ENCODE peak calls at places on chromosome X, in five cellular contexts. One of them, this sample, is unnamed.

GRCh38 chrX:40908026-40908425 is 172.7 kb upstream of the MED14 start:
- DNase-seq in CD8-positive, alpha-beta T cell: no peak
- DNase-seq in CD4-positive, alpha-beta T cell: no peak
- DNase-seq in astrocyte: peak
- DNase-seq in H9: no peak
- DNase-seq in this sample: no peak

GRCh38 chrX:40262641-40263560 is 165.1 kb upstream of the BCOR start:
- DNase-seq in astrocyte: peak
- DNase-seq in CD8-positive, alpha-beta T cell: no peak
- DNase-seq in H9: no peak
- DNase-seq in CD4-positive, alpha-beta T cell: no peak
- DNase-seq in this sample: no peak

GRCh38 chrX:119237526-119238035 is 1.5 kb downstream of the PGRMC1 start:
- DNase-seq in astrocyte: no peak
- DNase-seq in CD8-positive, alpha-beta T cell: no peak
- DNase-seq in H9: no peak
- DNase-seq in CD4-positive, alpha-beta T cell: no peak
- DNase-seq in this sample: peak

GRCh38 chrX:7307720-7308119 is 159.8 kb upstream of the PUDP start:
- DNase-seq in astrocyte: no peak
- DNase-seq in CD4-positive, alpha-beta T cell: no peak
- DNase-seq in CD8-positive, alpha-beta T cell: no peak
- DNase-seq in H9: no peak
- DNase-seq in this sample: no peak

GRCh38 chrX:107107459-107107858 is 11.2 kb downstream of the RBM41 start:
- DNase-seq in astrocyte: peak
- DNase-seq in CD8-positive, alpha-beta T cell: no peak
- DNase-seq in CD4-positive, alpha-beta T cell: no peak
- DNase-seq in H9: no peak
- DNase-seq in this sample: no peak

GRCh38 chrX:497201-497710 is 110.5 kb upstream of the PPP2R3B start:
- DNase-seq in astrocyte: no peak
- DNase-seq in H9: no peak
- DNase-seq in CD8-positive, alpha-beta T cell: no peak
- DNase-seq in CD4-positive, alpha-beta T cell: no peak
- DNase-seq in this sample: peak

GRCh38 chrX:75623535-75623934 is 100.7 kb upstream of the ZDHHC15 start:
- DNase-seq in CD4-positive, alpha-beta T cell: no peak
- DNase-seq in CD8-positive, alpha-beta T cell: no peak
- DNase-seq in H9: no peak
- DNase-seq in astrocyte: no peak
- DNase-seq in this sample: peak

GRCh38 chrX:69163936-69164741 is 1.1 kb downstream of the PJA1 start:
- DNase-seq in CD4-positive, alpha-beta T cell: peak
- DNase-seq in CD8-positive, alpha-beta T cell: peak
- DNase-seq in astrocyte: no peak
- DNase-seq in H9: peak
- DNase-seq in this sample: no peak

GRCh38 chrX:135522132-135522530 is 1.7 kb downstream of the INTS6L start:
- DNase-seq in CD8-positive, alpha-beta T cell: no peak
- DNase-seq in astrocyte: no peak
- DNase-seq in CD4-positive, alpha-beta T cell: no peak
- DNase-seq in H9: no peak
- DNase-seq in this sample: no peak

GRCh38 chrX:103254171-103254824 is 657 bp downstream of the TCEAL8 start:
- DNase-seq in astrocyte: peak
- DNase-seq in CD8-positive, alpha-beta T cell: no peak
- DNase-seq in CD4-positive, alpha-beta T cell: peak
- DNase-seq in H9: peak
- DNase-seq in this sample: peak

GRCh38 chrX:9429767-9430166 is 35.1 kb upstream of the TBL1X start:
- DNase-seq in CD8-positive, alpha-beta T cell: no peak
- DNase-seq in H9: no peak
- DNase-seq in astrocyte: no peak
- DNase-seq in CD4-positive, alpha-beta T cell: no peak
- DNase-seq in this sample: no peak

GRCh38 chrX:121579016-121579760 is 531.8 kb downstream of the GLUD2 start:
- DNase-seq in CD4-positive, alpha-beta T cell: no peak
- DNase-seq in astrocyte: no peak
- DNase-seq in CD8-positive, alpha-beta T cell: no peak
- DNase-seq in H9: no peak
- DNase-seq in this sample: no peak

GRCh38 chrX:153410328-153410727 is 944 bp upstream of the ZFP92 start:
- DNase-seq in CD4-positive, alpha-beta T cell: no peak
- DNase-seq in CD8-positive, alpha-beta T cell: no peak
- DNase-seq in astrocyte: no peak
- DNase-seq in H9: no peak
- DNase-seq in this sample: no peak

GRCh38 chrX:10217218-10217617 is 60.4 kb downstream of the CLCN4 start:
- DNase-seq in H9: no peak
- DNase-seq in CD4-positive, alpha-beta T cell: no peak
- DNase-seq in astrocyte: no peak
- DNase-seq in CD8-positive, alpha-beta T cell: no peak
- DNase-seq in this sample: no peak

GRCh38 chrX:143462696-143463095 is 54.6 kb downstream of the SPANXN3 start:
- DNase-seq in astrocyte: no peak
- DNase-seq in CD4-positive, alpha-beta T cell: no peak
- DNase-seq in H9: no peak
- DNase-seq in CD8-positive, alpha-beta T cell: no peak
- DNase-seq in this sample: no peak

GRCh38 chrX:40065291-40066046 is 32.3 kb downstream of the BCOR start:
- DNase-seq in astrocyte: no peak
- DNase-seq in CD4-positive, alpha-beta T cell: no peak
- DNase-seq in H9: no peak
- DNase-seq in CD8-positive, alpha-beta T cell: no peak
- DNase-seq in this sample: no peak

GRCh38 chrX:651922-652775 is 21.6 kb downstream of the SHOX start:
- DNase-seq in CD8-positive, alpha-beta T cell: no peak
- DNase-seq in CD4-positive, alpha-beta T cell: no peak
- DNase-seq in H9: no peak
- DNase-seq in astrocyte: no peak
- DNase-seq in this sample: no peak

GRCh38 chrX:22202251-22202650 is 70.5 kb upstream of the CBLL2 start:
- DNase-seq in astrocyte: no peak
- DNase-seq in CD4-positive, alpha-beta T cell: no peak
- DNase-seq in H9: no peak
- DNase-seq in CD8-positive, alpha-beta T cell: no peak
- DNase-seq in this sample: no peak

GRCh38 chrX:27987862-27988646 is 6.8 kb upstream of the DCAF8L1 start:
- DNase-seq in CD8-positive, alpha-beta T cell: no peak
- DNase-seq in CD4-positive, alpha-beta T cell: no peak
- DNase-seq in astrocyte: no peak
- DNase-seq in H9: no peak
- DNase-seq in this sample: no peak

GRCh38 chrX:67697452-67697851 is 153.6 kb downstream of the AR start:
- DNase-seq in astrocyte: no peak
- DNase-seq in CD4-positive, alpha-beta T cell: no peak
- DNase-seq in H9: no peak
- DNase-seq in CD8-positive, alpha-beta T cell: no peak
- DNase-seq in this sample: no peak
- TF ChIP-seq CTCF in astrocyte: no peak
- TF ChIP-seq CTCF in CD4-positive, alpha-beta T cell: no peak
- TF ChIP-seq CTCF in H9: no peak
- TF ChIP-seq CTCF in CD8-positive, alpha-beta T cell: no peak
- TF ChIP-seq CTCF in this sample: no peak

DNA sequence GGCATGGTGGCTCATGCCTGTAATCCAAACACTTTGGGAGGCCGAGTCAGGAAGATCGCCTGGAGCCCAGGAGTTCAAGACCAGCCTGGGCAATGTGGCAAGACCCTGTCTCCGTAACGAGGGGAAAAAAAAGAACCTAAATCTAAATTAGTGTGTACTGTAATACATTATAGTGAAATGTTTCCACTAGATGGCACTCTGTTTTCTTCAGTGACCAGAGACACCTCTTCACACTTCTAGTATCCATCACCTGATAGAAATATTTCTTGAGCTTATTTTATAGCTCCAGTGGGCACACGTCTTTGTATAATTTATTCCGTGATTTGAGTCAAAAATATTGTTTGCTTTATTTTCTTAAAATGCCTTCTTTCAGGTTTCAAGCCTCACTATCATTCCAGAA is 600.9 kb upstream of the DIPK2B start:
- DNase-seq in CD8-positive, alpha-beta T cell: no peak
- DNase-seq in CD4-positive, alpha-beta T cell: no peak
- DNase-seq in astrocyte: no peak
- DNase-seq in H9: no peak
- DNase-seq in this sample: no peak
- TF ChIP-seq CTCF in CD8-positive, alpha-beta T cell: peak
- TF ChIP-seq CTCF in CD4-positive, alpha-beta T cell: peak
- TF ChIP-seq CTCF in astrocyte: peak
- TF ChIP-seq CTCF in H9: peak
- TF ChIP-seq CTCF in this sample: peak

GRCh38 chrX:19852014-19853005 is 35.1 kb downstream of the SH3KBP1 start:
- DNase-seq in CD8-positive, alpha-beta T cell: no peak
- DNase-seq in astrocyte: peak
- DNase-seq in H9: no peak
- DNase-seq in CD4-positive, alpha-beta T cell: no peak
- DNase-seq in this sample: no peak
- TF ChIP-seq CTCF in CD8-positive, alpha-beta T cell: no peak
- TF ChIP-seq CTCF in astrocyte: no peak
- TF ChIP-seq CTCF in H9: no peak
- TF ChIP-seq CTCF in CD4-positive, alpha-beta T cell: no peak
- TF ChIP-seq CTCF in this sample: no peak

GRCh38 chrX:129823523-129823922 is 20.2 kb downstream of the ZDHHC9 start:
- DNase-seq in CD4-positive, alpha-beta T cell: no peak
- DNase-seq in CD8-positive, alpha-beta T cell: no peak
- DNase-seq in H9: no peak
- DNase-seq in astrocyte: no peak
- DNase-seq in this sample: no peak
- TF ChIP-seq CTCF in CD4-positive, alpha-beta T cell: peak
- TF ChIP-seq CTCF in CD8-positive, alpha-beta T cell: no peak
- TF ChIP-seq CTCF in H9: no peak
- TF ChIP-seq CTCF in astrocyte: no peak
- TF ChIP-seq CTCF in this sample: peak

DNA sequence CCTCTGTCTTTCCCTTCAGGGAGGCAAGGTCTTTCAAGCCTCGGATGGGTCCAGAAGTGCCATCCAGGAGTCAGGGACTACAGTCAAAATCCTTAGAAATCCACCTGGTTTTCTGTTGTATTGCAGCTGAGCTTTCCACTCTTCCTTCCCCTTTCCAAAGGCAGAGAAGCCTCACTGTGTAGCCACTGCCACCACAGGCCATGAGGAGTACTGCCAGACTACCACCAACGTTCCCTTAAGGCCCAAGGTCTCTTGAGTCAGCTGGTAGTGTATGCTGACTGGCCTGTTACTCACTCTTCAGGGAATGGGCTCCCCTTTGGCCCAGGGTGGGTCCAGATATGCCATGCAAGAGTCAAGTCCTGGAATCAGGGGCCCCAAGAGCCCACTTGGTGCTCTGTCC is 1454.1 kb downstream of the PCDH19 start:
- DNase-seq in astrocyte: no peak
- DNase-seq in H9: peak
- DNase-seq in CD4-positive, alpha-beta T cell: no peak
- DNase-seq in CD8-positive, alpha-beta T cell: no peak
- DNase-seq in this sample: peak
- TF ChIP-seq CTCF in astrocyte: no peak
- TF ChIP-seq CTCF in H9: peak
- TF ChIP-seq CTCF in CD4-positive, alpha-beta T cell: no peak
- TF ChIP-seq CTCF in CD8-positive, alpha-beta T cell: no peak
- TF ChIP-seq CTCF in this sample: peak

GRCh38 chrX:115531818-115532403 is 29.1 kb upstream of the PLS3 start:
- DNase-seq in CD4-positive, alpha-beta T cell: no peak
- DNase-seq in H9: no peak
- DNase-seq in CD8-positive, alpha-beta T cell: no peak
- DNase-seq in astrocyte: peak
- DNase-seq in this sample: no peak
- TF ChIP-seq CTCF in CD4-positive, alpha-beta T cell: no peak
- TF ChIP-seq CTCF in H9: no peak
- TF ChIP-seq CTCF in CD8-positive, alpha-beta T cell: no peak
- TF ChIP-seq CTCF in astrocyte: no peak
- TF ChIP-seq CTCF in this sample: no peak

This sample was measured in endodermal cell.